ENCODE peak calls at places on chromosomes 6 and 20, in eight cellular contexts. Z is HFF-Myc; Y is HCT116; P is brain microvascular endothelial cell; X is CD4-positive, alpha-beta T cell; N is type B pancreatic cell; M is K562; F is LNCaP clone FGC. D is an unnamed sample.

GRCh38 chr6:157461000-157461915 is 80.3 kb downstream of the ZDHHC14 start:
- DNase-seq in Z (no peak), Y (no peak), P (peak; percentile 48), X (no peak), N (no peak), M (peak; percentile 79), F (no peak), D (no peak)

GRCh38 chr6:105644073-105644489 is 241.2 kb upstream of the PREP start:
- DNase-seq in Z (no peak), Y (no peak), P (no peak), X (no peak), N (no peak), M (no peak), F (no peak), D (no peak)

GRCh38 chr6:2432258-2432657 is 186.9 kb upstream of the GMDS start:
- DNase-seq in Z (peak; percentile 55), Y (peak; percentile 26), P (peak; percentile 91), X (no peak), N (no peak), M (no peak), F (no peak), D (no peak)

GRCh38 chr6:30682181-30683117 is 4.0 kb downstream of the PPP1R18 start:
- DNase-seq in Z (peak; percentile 59), Y (no peak), P (peak; percentile 88), X (peak; percentile 88), N (no peak), M (peak; percentile 76), F (no peak), D (peak; percentile 60)

GRCh38 chr6:91442342-91442741 is 855.5 kb upstream of the MAP3K7 start:
- DNase-seq in Z (no peak), Y (no peak), P (no peak), X (no peak), N (no peak), M (no peak), F (no peak), D (no peak)

GRCh38 chr6:169289257-169289656 is 35.6 kb upstream of the THBS2 start:
- DNase-seq in Z (no peak), Y (no peak), P (no peak), X (no peak), N (no peak), M (no peak), F (no peak), D (no peak)

GRCh38 chr6:11374036-11375010 is 141.9 kb upstream of the NEDD9 start:
- DNase-seq in Z (no peak), Y (no peak), P (no peak), X (no peak), N (no peak), M (no peak), F (no peak), D (no peak)

GRCh38 chr6:80145921-80146320 is 39.5 kb downstream of the BCKDHB start:
- DNase-seq in Z (no peak), Y (no peak), P (no peak), X (no peak), N (no peak), M (no peak), F (no peak), D (no peak)

GRCh38 chr6:161418458-161418945 is 144.6 kb upstream of the AGPAT4 start:
- DNase-seq in Z (peak; percentile 42), Y (peak; percentile 68), P (peak; percentile 85), X (no peak), N (no peak), M (peak; percentile 62), F (peak; percentile 61), D (no peak)

GRCh38 chr6:135108692-135109091 is 54.1 kb upstream of the HBS1L start:
- DNase-seq in Z (no peak), Y (no peak), P (no peak), X (no peak), N (no peak), M (no peak), F (no peak), D (no peak)

GRCh38 chr20:4563031-4563430 is 158.7 kb upstream of the PRND start:
- DNase-seq in Z (no peak), Y (no peak), P (no peak), X (no peak), N (no peak), M (no peak), F (no peak), D (no peak)

GRCh38 chr6:43736211-43736786 is 33.7 kb upstream of the VEGFA start:
- DNase-seq in Z (no peak), Y (no peak), P (no peak), X (no peak), N (no peak), M (no peak), F (no peak), D (no peak)

GRCh38 chr20:46088409-46089075 is 1.2 kb downstream of the NCOA5 start:
- DNase-seq in Z (no peak), Y (no peak), P (no peak), X (no peak), N (no peak), M (no peak), F (peak; percentile 52), D (no peak)

GRCh38 chr20:62875419-62876355 is 14.1 kb upstream of the TCFL5 start:
- DNase-seq in Z (peak; percentile 81), Y (peak; percentile 71), P (peak; percentile 81), X (no peak), N (peak; percentile 82), M (peak; percentile 75), F (peak; percentile 76), D (no peak)

GRCh38 chr6:137210903-137211302 is 8.3 kb downstream of the IFNGR1 start:
- DNase-seq in Z (no peak), Y (no peak), P (no peak), X (no peak), N (no peak), M (no peak), F (no peak), D (no peak)

GRCh38 chr6:158061709-158062461 is 80.2 kb downstream of the SYNJ2 start:
- DNase-seq in Z (no peak), Y (no peak), P (peak; percentile 53), X (no peak), N (no peak), M (no peak), F (no peak), D (no peak)

GRCh38 chr6:82237013-82237412 is 10.5 kb downstream of the IBTK start:
- DNase-seq in Z (no peak), Y (no peak), P (no peak), X (no peak), N (no peak), M (peak; percentile 10), F (no peak), D (no peak)

GRCh38 chr6:1894954-1895353 is 285.2 kb downstream of the FOXC1 start:
- DNase-seq in Z (no peak), Y (no peak), P (no peak), X (no peak), N (no peak), M (no peak), F (peak; percentile 32), D (no peak)

GRCh38 chr6:16496982-16497823 is 258.8 kb downstream of the GMPR start:
- DNase-seq in Z (no peak), Y (no peak), P (no peak), X (no peak), N (no peak), M (no peak), F (no peak), D (no peak)

GRCh38 chr6:16494781-16495180 is 256.4 kb downstream of the GMPR start:
- DNase-seq in Z (no peak), Y (no peak), P (no peak), X (no peak), N (no peak), M (no peak), F (no peak), D (no peak)

GRCh38 chr6:16498237-16498636 is 259.9 kb downstream of the GMPR start:
- DNase-seq in Z (no peak), Y (no peak), P (no peak), X (no peak), N (no peak), M (no peak), F (no peak), D (no peak)

GRCh38 chr6:16496210-16496609 is 257.8 kb downstream of the GMPR start:
- DNase-seq in Z (no peak), Y (no peak), P (no peak), X (no peak), N (no peak), M (no peak), F (no peak), D (no peak)

GRCh38 chr6:16498957-16499356 is 260.6 kb downstream of the GMPR start:
- DNase-seq in Z (no peak), Y (no peak), P (no peak), X (no peak), N (no peak), M (no peak), F (no peak), D (no peak)
- TF ChIP-seq CTCF in Z (no peak), Y (no peak), P (no peak), X (no peak), N (no peak), M (no peak), F (no peak), D (no peak)

GRCh38 chr6:168201383-168201782 is 118.2 kb downstream of the DACT2 start:
- DNase-seq in Z (no peak), Y (no peak), P (no peak), X (no peak), N (no peak), M (peak; percentile 33), F (peak; percentile 6), D (no peak)
- TF ChIP-seq CTCF in Z (no peak), Y (peak; percentile 53), P (no peak), X (no peak), N (peak; percentile 59), M (peak; percentile 72), F (peak; percentile 67), D (no peak)

DNA sequence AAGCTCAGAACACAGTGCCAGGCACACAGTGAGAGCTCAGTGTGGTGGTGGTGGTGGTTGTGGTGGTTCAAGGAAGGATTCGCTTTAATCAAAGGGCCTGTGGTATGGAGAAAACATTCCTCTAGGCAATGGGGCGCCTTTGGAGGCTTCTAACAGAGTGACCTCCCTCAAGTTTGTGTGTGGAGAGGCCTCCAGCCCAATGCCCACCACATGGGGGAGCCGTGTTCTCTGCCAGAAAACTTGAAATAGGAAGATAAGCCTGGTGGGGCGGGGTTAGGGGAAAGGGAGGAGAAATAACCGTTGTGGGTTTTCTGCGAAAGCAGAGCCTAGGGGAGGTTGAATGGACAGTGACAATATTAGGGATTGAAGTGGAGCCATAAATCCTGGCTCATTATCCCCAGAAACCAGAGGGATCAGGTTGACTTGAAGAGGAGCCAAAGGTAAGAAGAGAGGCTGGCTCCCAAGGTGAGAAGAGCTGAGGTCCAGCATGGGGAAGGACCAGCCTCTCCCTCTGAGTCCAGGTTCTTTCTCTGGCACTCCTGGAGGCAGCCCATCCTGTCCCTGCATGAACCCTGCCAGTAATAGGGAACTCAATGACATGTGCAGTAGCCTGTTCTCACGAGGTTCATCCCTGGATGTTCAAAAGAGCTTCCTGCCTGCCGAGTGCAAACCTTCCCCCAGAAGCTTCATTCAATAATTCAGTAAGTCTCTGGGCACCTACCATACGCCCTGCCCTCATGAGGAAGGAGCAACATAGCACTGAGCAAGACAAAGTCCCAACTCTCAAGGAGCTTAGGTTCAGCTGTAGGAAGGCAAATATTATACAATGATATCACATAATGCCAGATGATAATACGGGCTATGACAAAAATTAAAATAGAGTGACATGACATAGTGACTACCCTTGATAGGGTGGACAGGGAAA is 51.4 kb downstream of the TGM2 start:
- DNase-seq in Z (no peak), Y (peak; percentile 27), P (peak; percentile 55), X (no peak), N (peak; percentile 55), M (peak; percentile 80), F (no peak), D (no peak)
- TF ChIP-seq CTCF in Z (peak; percentile 54), Y (peak; percentile 48), P (peak; percentile 71), X (no peak), N (peak; percentile 54), M (peak; percentile 86), F (peak; percentile 16), D (no peak)

GRCh38 chr20:20712474-20713243 is at the start of gene RALGAPA2:
- DNase-seq in Z (peak; percentile 93), Y (peak; percentile 94), P (peak; percentile 98), X (peak; percentile 96), N (peak; percentile 97), M (peak; percentile 89), F (peak; percentile 99), D (peak; percentile 89)
- TF ChIP-seq CTCF in Z (no peak), Y (no peak), P (no peak), X (no peak), N (no peak), M (no peak), F (no peak), D (no peak)

D was measured in omental fat pad.